ENCODE peak calls at places on chromosomes 5 and 9, in four cellular contexts. H is BE2C, A is dorsolateral prefrontal cortex, O is mammary epithelial cell. W is an unnamed sample.

GRCh38 chr5:80246995-80247729 is 8.7 kb downstream of the SERINC5 start:
- DNase-seq in H (peak; percentile 67), A (no peak), O (peak; percentile 99), W (peak; percentile 89)

GRCh38 chr5:16666861-16667481 is 50.2 kb upstream of the RETREG1 start:
- DNase-seq in H (peak; percentile 77), A (peak; percentile 60), O (no peak), W (no peak)

GRCh38 chr5:32298056-32298420 is 14.7 kb downstream of the MTMR12 start:
- DNase-seq in H (no peak), A (peak; percentile 47), O (no peak), W (no peak)

GRCh38 chr5:172855597-172856292 is 21.7 kb downstream of the ERGIC1 start:
- DNase-seq in H (peak; percentile 28), A (no peak), O (no peak), W (peak; percentile 88)

GRCh38 chr9:107644774-107645463 is 155.3 kb upstream of the KLF4 start:
- DNase-seq in H (no peak), A (no peak), O (no peak), W (no peak)

GRCh38 chr5:143641549-143641955 is 170.4 kb upstream of the HMHB1 start:
- DNase-seq in H (no peak), A (no peak), O (no peak), W (no peak)

GRCh38 chr5:140480310-140481014 is 67.0 kb upstream of the EIF4EBP3 start:
- DNase-seq in H (no peak), A (no peak), O (no peak), W (no peak)

GRCh38 chr5:177403194-177403825 is 2.8 kb upstream of the PFN3 start:
- DNase-seq in H (peak; percentile 67), A (no peak), O (peak; percentile 19), W (no peak)

GRCh38 chr9:16726718-16727451 is 143.6 kb downstream of the BNC2 start:
- DNase-seq in H (peak; percentile 76), A (peak; percentile 50), O (peak; percentile 71), W (peak; percentile 92)

GRCh38 chr5:93279292-93279974 is 301.6 kb downstream of the NR2F1-AS1 start:
- DNase-seq in H (peak; percentile 71), A (no peak), O (no peak), W (no peak)

GRCh38 chr9:117097761-117098160 is 317.1 kb downstream of the ASTN2 start:
- DNase-seq in H (no peak), A (no peak), O (peak; percentile 44), W (no peak)

GRCh38 chr5:181114844-181115778 is 15.9 kb downstream of the OR2V1 start:
- DNase-seq in H (no peak), A (no peak), O (peak; percentile 68), W (peak; percentile 24)

GRCh38 chr9:119289740-119290139 is 79.5 kb downstream of the BRINP1 start:
- DNase-seq in H (peak; percentile 62), A (no peak), O (peak; percentile 50), W (peak; percentile 12)

GRCh38 chr9:114989600-114990410 is 59.4 kb upstream of the TNFSF8 start:
- DNase-seq in H (no peak), A (no peak), O (no peak), W (no peak)

GRCh38 chr5:31193026-31193425 is 460 bp upstream of the CDH6 start:
- DNase-seq in H (no peak), A (no peak), O (no peak), W (no peak)

GRCh38 chr5:140267201-140267540 is 35.7 kb downstream of the PFDN1 start:
- DNase-seq in H (no peak), A (no peak), O (no peak), W (no peak)

GRCh38 chr5:168364738-168365550 is 73.5 kb downstream of the WWC1 start:
- DNase-seq in H (no peak), A (no peak), O (peak; percentile 60), W (peak; percentile 42)

DNA sequence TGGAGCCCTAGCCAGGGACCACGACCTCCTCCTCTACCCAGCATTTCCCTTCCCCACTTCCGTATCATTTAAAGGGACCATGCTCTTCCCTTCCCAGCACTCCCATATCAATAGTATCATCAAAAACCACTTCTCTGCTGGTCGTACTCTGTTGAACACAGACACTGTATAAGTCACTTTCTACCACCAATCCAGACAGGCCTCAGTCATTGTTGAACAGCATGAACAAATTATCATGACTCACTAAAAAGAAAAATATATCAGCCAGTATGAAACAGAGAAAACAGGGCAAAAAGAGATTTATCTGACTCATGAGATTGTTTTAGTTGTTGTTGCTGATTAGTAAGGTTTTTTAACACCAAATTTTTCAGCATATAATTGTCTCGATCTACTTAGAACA is 89.8 kb downstream of the CDKN2A start:
- DNase-seq in H (no peak), A (no peak), O (no peak), W (no peak)
- H3K27me3 ChIP-seq in H (no peaks in the 10 kb centered on the region), A (no peaks in the 10 kb centered on the region), O (no peaks in the 10 kb centered on the region), W (no peaks in the 10 kb centered on the region)

GRCh38 chr5:171585981-171586380 is 166.5 kb downstream of the FGF18 start:
- DNase-seq in H (no peak), A (no peak), O (no peak), W (no peak)
- H3K27me3 ChIP-seq in H (no peaks in the 10 kb centered on the region), A (no peaks in the 10 kb centered on the region), O (peaks cover 3% of the 10 kb centered on the region), W (no peaks in the 10 kb centered on the region)

GRCh38 chr5:174063092-174063756 is 17.7 kb downstream of the NSG2 start:
- DNase-seq in H (no peak), A (no peak), O (no peak), W (no peak)

GRCh38 chr5:174071484-174071883 is 26.0 kb downstream of the NSG2 start:
- DNase-seq in H (no peak), A (no peak), O (no peak), W (no peak)

GRCh38 chr5:174067499-174067898 is 22.0 kb downstream of the NSG2 start:
- DNase-seq in H (no peak), A (no peak), O (no peak), W (no peak)

GRCh38 chr5:174064171-174064570 is 18.7 kb downstream of the NSG2 start:
- DNase-seq in H (no peak), A (no peak), O (no peak), W (no peak)

GRCh38 chr5:174065528-174066189 is 20.2 kb downstream of the NSG2 start:
- DNase-seq in H (no peak), A (no peak), O (no peak), W (no peak)
- H3K27me3 ChIP-seq in H (no peaks in the 10 kb centered on the region), A (no peaks in the 10 kb centered on the region), O (no peaks in the 10 kb centered on the region), W (peaks cover 28% of the 10 kb centered on the region)

GRCh38 chr5:1033606-1034420 is 25.2 kb downstream of the NKD2 start:
- DNase-seq in H (no peak), A (no peak), O (no peak), W (no peak)

GRCh38 chr5:1034421-1034905 is 25.9 kb downstream of the NKD2 start:
- DNase-seq in H (peak; percentile 33), A (no peak), O (no peak), W (no peak)

GRCh38 chr5:1032551-1033027 is 24.0 kb downstream of the NKD2 start:
- DNase-seq in H (peak; percentile 4), A (no peak), O (no peak), W (no peak)

GRCh38 chr5:1032011-1032410 is 23.4 kb downstream of the NKD2 start:
- DNase-seq in H (no peak), A (no peak), O (no peak), W (no peak)

DNA sequence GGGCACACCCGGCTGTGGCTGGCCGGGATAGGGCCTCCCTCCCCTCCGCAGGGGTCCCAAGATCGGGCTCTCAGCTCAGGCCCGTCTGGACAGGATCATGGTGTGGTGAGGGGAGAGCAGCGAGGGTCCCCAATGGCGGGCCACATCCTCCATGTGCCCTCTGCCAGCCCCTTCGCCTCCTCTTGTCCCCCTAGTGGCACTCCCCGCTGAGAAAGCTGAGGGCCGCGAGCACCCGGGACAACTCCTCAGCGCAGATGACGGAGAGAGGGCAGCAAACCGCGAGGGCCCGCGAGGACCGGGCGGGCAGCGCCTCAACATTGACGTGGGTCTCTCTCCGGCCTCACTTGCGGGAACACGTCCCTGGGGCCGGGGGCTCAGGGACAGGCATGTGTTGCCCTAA is 24.6 kb downstream of the NKD2 start:
- DNase-seq in H (peak; percentile 8), A (no peak), O (no peak), W (no peak)
- H3K27me3 ChIP-seq in H (no peaks in the 10 kb centered on the region), A (no peaks in the 10 kb centered on the region), O (no peaks in the 10 kb centered on the region), W (no peaks in the 10 kb centered on the region)

DNA sequence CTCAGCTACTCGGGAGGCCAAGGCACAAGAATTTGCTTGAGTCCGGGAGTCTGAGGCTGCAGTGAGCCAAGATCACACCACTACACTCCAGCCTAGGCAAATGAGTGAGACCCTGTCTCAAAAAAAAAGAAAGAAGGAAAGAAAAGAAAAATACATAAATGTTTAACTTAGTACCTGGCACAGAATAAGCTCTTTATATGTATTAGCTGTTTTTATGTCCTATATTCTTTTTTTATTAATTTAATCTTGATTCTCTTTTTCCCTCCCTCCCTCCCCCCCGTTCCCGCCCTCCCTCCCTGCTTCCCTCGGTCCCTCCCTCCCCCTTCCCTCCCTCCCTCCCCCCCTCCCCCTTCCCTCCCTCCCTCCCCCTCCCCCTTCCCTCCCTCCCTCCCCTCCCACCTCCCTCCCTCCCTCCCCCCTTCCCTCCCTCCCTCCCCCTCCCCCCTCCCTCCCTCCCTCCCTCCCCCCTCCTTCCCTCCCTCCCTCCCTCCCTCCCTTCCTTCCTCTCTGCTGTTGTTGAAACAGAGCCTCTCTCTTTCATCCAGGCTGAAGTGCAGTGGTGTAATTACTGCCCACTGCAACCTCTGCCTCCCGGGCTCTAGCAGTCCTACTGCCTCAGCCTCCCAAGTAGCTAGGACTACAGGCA is 135.8 kb upstream of the GRHPR start:
- DNase-seq in H (no peak), A (no peak), O (no peak), W (no peak)
- H3K27me3 ChIP-seq in H (no peaks in the 10 kb centered on the region), A (no peaks in the 10 kb centered on the region), O (no peaks in the 10 kb centered on the region), W (no peaks in the 10 kb centered on the region)

GRCh38 chr9:124018731-124019697 is 7.4 kb downstream of the LHX2 start:
- DNase-seq in H (no peak), A (no peak), O (no peak), W (no peak)
- H3K27me3 ChIP-seq in H (peaks cover 94% of the 10 kb centered on the region), A (peaks cover 34% of the 10 kb centered on the region), O (peaks cover 77% of the 10 kb centered on the region), W (no peaks in the 10 kb centered on the region)

GRCh38 chr5:135183464-135183863 is 149.4 kb upstream of the PITX1 start:
- DNase-seq in H (no peak), A (no peak), O (no peak), W (no peak)

GRCh38 chr5:135181653-135182052 is 147.6 kb upstream of the PITX1 start:
- DNase-seq in H (no peak), A (no peak), O (no peak), W (no peak)

GRCh38 chr5:135184646-135185045 is 150.6 kb upstream of the PITX1 start:
- DNase-seq in H (no peak), A (no peak), O (no peak), W (no peak)

GRCh38 chr5:135185461-135186075 is 151.5 kb upstream of the PITX1 start:
- DNase-seq in H (no peak), A (peak; percentile 50), O (peak; percentile 39), W (peak; percentile 92)

DNA sequence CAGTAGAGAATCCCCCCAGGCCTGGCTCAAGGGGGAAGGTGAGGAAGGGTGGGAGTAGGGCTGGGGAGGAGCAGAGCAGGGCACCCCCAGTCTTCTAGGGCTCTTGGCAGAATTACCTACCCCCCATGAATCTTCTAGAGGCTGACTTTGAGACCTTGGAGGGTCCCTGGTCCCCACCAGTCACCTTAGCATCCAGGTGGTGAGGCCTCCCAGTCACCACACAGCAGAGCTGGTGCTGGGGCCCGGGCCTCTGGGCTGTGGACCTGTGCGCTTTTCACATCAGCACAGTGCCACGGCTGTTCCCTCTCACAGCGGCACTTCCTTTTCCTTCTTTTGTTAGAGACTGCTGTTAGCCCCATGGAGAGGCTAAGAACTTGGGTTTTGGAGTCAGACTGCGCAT is 148.6 kb upstream of the PITX1 start:
- DNase-seq in H (no peak), A (no peak), O (no peak), W (no peak)
- H3K27me3 ChIP-seq in H (no peaks in the 10 kb centered on the region), A (no peaks in the 10 kb centered on the region), O (no peaks in the 10 kb centered on the region), W (no peaks in the 10 kb centered on the region)

W was measured in MG63.